ENCODE peak calls at places on chromosomes 1 and 21, in five cellular contexts. R is BJ, J is IMR-90, L is foreskin fibroblast, G is fibroblast of pulmonary artery. F is an unnamed sample.

GRCh38 chr1:220113136-220113695 is 19.3 kb downstream of the IARS2 start:
- DNase-seq in R (no peak), L (peak), G (peak), J (peak), F (peak)

GRCh38 chr21:36075171-36075570 is 5.3 kb downstream of the CBR1 start:
- DNase-seq in L (no peak), R (no peak), G (no peak), J (no peak), F (no peak)

GRCh38 chr1:226414098-226414698 is 6.3 kb upstream of the PARP1 start:
- DNase-seq in L (no peak), R (no peak), J (no peak), G (no peak), F (no peak)

GRCh38 chr1:6385673-6386191 is 7.8 kb downstream of the ACOT7 start:
- DNase-seq in J (peak), L (peak), G (peak), R (no peak), F (peak)

GRCh38 chr21:41562101-41563000 is 54.4 kb upstream of the TMPRSS2 start:
- DNase-seq in G (no peak), R (no peak), J (no peak), L (peak), F (peak)

GRCh38 chr1:167634435-167634834 is 4.4 kb downstream of the RCSD1 start:
- DNase-seq in J (no peak), R (no peak), L (no peak), G (no peak), F (no peak)

GRCh38 chr1:34794001-34794789 is 1.4 kb downstream of the GJA4 start:
- DNase-seq in J (no peak), R (no peak), L (no peak), G (no peak), F (no peak)

GRCh38 chr1:175840787-175841186 is 97.4 kb upstream of the TNR start:
- DNase-seq in J (no peak), R (no peak), G (no peak), L (no peak), F (no peak)

GRCh38 chr1:66929289-66929688 is 4.5 kb downstream of the MIER1 start:
- DNase-seq in J (no peak), R (no peak), L (no peak), G (no peak), F (no peak)

GRCh38 chr1:40167317-40167716 is 6.1 kb downstream of the RLF start:
- DNase-seq in R (no peak), J (no peak), G (no peak), L (no peak), F (no peak)

GRCh38 chr1:187985897-187986654 is 1157.3 kb downstream of the PLA2G4A start:
- DNase-seq in G (no peak), J (peak), L (peak), R (no peak), F (no peak)

GRCh38 chr1:187987236-187987776 is 1158.6 kb downstream of the PLA2G4A start:
- DNase-seq in L (no peak), J (no peak), R (no peak), G (no peak), F (no peak)

GRCh38 chr1:187991944-187992343 is 1163.2 kb downstream of the PLA2G4A start:
- DNase-seq in R (no peak), J (no peak), L (no peak), G (no peak), F (no peak)
- TF ChIP-seq CTCF in R (no peak), J (no peak), L (no peak), G (no peak), F (no peak)

DNA sequence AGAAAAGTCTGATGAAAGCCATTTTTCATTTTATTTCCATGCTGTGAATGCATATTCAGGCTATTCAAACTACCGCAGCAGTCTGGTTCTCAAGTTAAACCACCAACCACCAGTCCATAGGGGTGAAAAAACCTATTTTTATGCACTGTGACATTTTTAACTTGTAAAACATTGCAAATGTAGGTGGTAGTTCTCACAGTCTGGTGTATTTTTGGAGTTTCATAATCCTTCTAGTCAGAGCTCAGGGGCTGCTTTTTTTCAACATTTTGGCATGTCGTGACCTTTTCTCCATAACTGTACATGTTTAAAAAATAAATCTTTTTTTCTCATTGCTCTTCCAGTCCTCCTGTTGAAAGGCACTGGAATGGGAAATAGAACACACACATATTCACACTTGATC is 907.6 kb upstream of the ADGRL2 start:
- DNase-seq in G (peak), J (no peak), R (no peak), L (no peak), F (peak)
- H3K4me3 ChIP-seq in G (no peak), J (no peak), R (no peak), L (no peak), F (no peak)

DNA sequence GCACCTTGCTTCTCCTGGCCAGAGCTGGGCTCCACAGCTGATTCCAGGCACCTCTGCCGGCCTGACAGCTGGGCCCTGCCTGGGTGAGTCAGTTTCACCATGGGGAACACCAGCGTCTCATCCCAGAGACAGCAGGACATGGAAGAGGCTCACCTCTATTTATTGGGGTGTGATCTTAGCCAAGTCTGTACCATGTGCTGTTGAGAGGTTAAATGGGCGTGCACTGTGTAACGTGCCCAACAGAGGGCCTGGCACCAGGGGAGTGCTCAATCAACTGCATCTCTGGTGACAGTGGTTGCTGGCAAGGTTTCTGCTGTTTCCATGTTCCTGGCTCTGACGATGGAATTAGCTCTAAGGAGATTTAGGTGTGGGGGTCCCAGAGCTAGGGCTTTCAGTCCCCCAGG is 890 bp downstream of the CPLANE2 start:
- DNase-seq in G (no peak), R (no peak), J (peak), L (no peak), F (no peak)
- TF ChIP-seq CTCF in G (peak), R (no peak), J (peak), L (no peak), F (peak)

GRCh38 chr1:37595440-37596181 is at the start of gene GNL2:
- DNase-seq in G (peak), R (peak), J (peak), L (peak), F (peak)
- H3K4me3 ChIP-seq in G (peak), R (peak), J (peak), L (peak), F (peak)

GRCh38 chr1:204986181-204986580 is 56.8 kb upstream of the CNTN2 start:
- DNase-seq in G (no peak), L (no peak), J (no peak), R (no peak), F (no peak)

GRCh38 chr1:204984499-204984898 is 58.5 kb upstream of the CNTN2 start:
- DNase-seq in G (no peak), J (no peak), L (no peak), R (no peak), F (no peak)

GRCh38 chr1:204980870-204981405 is 62.1 kb upstream of the CNTN2 start:
- DNase-seq in J (no peak), R (no peak), L (no peak), G (no peak), F (no peak)

GRCh38 chr1:204983121-204983520 is 59.9 kb upstream of the CNTN2 start:
- DNase-seq in G (no peak), J (no peak), L (no peak), R (no peak), F (no peak)

GRCh38 chr1:204983881-204984280 is 59.1 kb upstream of the CNTN2 start:
- DNase-seq in J (no peak), G (no peak), L (no peak), R (no peak), F (no peak)
- TF ChIP-seq CTCF in J (no peak), G (no peak), L (no peak), R (no peak), F (no peak)

DNA sequence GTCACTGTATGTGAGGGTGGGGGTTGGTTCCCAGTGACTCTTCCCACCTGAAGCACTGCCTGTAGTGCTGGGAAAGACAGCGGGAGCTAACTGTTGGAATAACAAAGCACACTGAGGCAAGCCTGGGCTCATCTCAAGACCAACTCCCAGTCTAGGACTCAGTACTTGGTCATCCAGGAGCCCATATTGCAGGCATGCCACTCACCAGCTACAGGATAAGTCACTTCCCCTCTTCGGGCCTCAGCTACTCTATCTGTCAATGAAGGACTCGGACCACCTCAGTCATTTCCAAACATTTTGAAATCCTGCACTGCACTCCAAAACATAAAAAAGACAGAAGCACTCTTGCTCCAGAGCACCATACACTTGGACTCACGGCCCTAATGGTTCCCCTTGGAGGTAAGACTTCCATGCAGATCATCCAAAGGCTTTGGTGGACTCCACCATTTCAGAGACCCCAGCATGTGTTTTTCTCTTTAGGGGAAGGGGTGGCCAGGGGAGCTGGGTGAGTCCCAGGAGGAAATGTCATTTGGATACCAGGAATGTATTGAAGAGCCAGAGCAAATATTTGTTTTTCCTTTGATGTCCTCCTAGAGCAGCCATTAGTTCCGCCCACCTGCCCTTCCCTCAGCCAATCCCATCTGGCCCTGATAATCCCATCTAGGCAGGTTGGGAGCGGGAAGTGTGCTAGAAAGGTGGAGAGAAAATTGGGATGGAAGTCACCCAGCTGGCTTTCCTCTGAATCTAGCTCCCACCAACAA is 3.1 kb downstream of the NUAK2 start:
- DNase-seq in G (no peak), J (no peak), R (no peak), L (no peak), F (no peak)
- H3K4me3 ChIP-seq in G (no peak), J (peak), R (no peak), L (no peak), F (no peak)

GRCh38 chr1:248841702-248842395 is 3.8 kb downstream of the ZNF672 start:
- DNase-seq in R (no peak), G (peak), L (peak), J (peak), F (peak)

GRCh38 chr1:248838357-248839167 is 538 bp downstream of the ZNF672 start:
- DNase-seq in L (peak), R (no peak), J (peak), G (peak), F (peak)

GRCh38 chr1:248842781-248843331 is 4.8 kb downstream of the ZNF672 start:
- DNase-seq in L (no peak), R (no peak), J (no peak), G (no peak), F (no peak)

GRCh38 chr1:248839168-248839555 is 1.1 kb downstream of the ZNF672 start:
- DNase-seq in R (no peak), J (no peak), G (no peak), L (no peak), F (no peak)

GRCh38 chr1:248840946-248841345 is 2.9 kb downstream of the ZNF672 start:
- DNase-seq in J (no peak), G (no peak), R (no peak), L (no peak), F (peak)
- TF ChIP-seq CTCF in J (no peak), G (no peak), R (no peak), L (no peak), F (no peak)

GRCh38 chr1:192546596-192547199 is 28.9 kb upstream of the RGS1 start:
- DNase-seq in L (no peak), J (no peak), G (peak), R (no peak), F (peak)

GRCh38 chr1:192543445-192543844 is 32.1 kb upstream of the RGS1 start:
- DNase-seq in J (no peak), R (no peak), G (no peak), L (no peak), F (no peak)

GRCh38 chr1:192550922-192551534 is 24.5 kb upstream of the RGS1 start:
- DNase-seq in G (peak), R (peak), L (peak), J (peak), F (peak)

GRCh38 chr1:192544983-192545393 is 30.6 kb upstream of the RGS1 start:
- DNase-seq in G (peak), J (peak), L (no peak), R (no peak), F (peak)

GRCh38 chr1:192545781-192546521 is 29.6 kb upstream of the RGS1 start:
- DNase-seq in J (no peak), G (peak), L (no peak), R (no peak), F (peak)
- H3K4me3 ChIP-seq in J (no peak), G (no peak), L (no peak), R (no peak), F (no peak)

GRCh38 chr1:211893260-211893659 is 62.7 kb upstream of the LPGAT1 start:
- DNase-seq in J (no peak), R (no peak), L (no peak), G (no peak), F (no peak)

GRCh38 chr1:211894312-211894711 is 63.7 kb upstream of the LPGAT1 start:
- DNase-seq in G (no peak), L (no peak), J (no peak), R (no peak), F (no peak)

GRCh38 chr1:211897011-211897410 is 66.4 kb upstream of the LPGAT1 start:
- DNase-seq in L (no peak), R (no peak), J (peak), G (no peak), F (peak)

GRCh38 chr1:211892577-211892976 is 62.0 kb upstream of the LPGAT1 start:
- DNase-seq in R (no peak), L (no peak), G (no peak), J (no peak), F (no peak)

GRCh38 chr1:211895126-211895759 is 64.7 kb upstream of the LPGAT1 start:
- DNase-seq in J (no peak), G (no peak), L (no peak), R (no peak), F (no peak)
- TF ChIP-seq CTCF in J (no peak), G (no peak), L (no peak), R (no peak), F (no peak)

DNA sequence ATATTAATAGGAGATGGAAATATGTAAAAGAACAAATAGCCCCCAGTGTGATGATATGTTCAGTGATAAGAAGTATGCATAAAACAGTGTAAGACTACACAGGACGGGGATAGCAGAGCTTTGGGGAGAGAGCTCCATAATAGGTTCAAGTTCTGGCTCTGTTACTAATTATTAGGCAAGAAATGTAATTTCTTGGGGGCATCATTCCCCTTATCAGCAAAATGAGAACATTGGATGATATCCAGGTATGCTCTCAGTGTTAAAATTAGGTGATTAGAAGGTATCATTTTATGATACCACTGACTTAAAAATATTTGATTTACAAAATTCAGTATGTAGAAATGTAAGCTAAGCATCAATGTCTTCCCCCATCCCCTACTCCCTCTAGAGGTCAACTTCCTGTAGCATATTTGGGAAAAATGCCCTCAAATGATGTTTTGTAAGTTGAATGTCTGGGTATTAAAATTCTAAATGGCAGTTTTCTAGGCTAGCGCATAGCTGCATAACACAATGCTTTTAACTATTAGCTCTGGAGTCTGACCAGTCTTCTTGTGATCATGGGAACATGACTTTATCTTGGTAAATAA is 585.7 kb upstream of the CAMK1G start:
- DNase-seq in R (no peak), J (no peak), G (peak), L (peak), F (peak)
- H3K4me3 ChIP-seq in R (no peak), J (no peak), G (no peak), L (no peak), F (no peak)